ENCODE peak calls at places on chromosomes 11 and 22, in four cellular contexts. One of them, this sample, is unnamed.

GRCh38 chr11:65118097-65118837 is 766 bp upstream of the ZNHIT2 start:
- DNase-seq in WTC11: no peak
- DNase-seq in HepG2: no peak
- DNase-seq in K562: no peak
- DNase-seq in this sample: no peak

GRCh38 chr22:50030315-50031188 is 18.0 kb upstream of the IL17REL start:
- DNase-seq in HepG2: peak
- DNase-seq in K562: peak
- DNase-seq in WTC11: peak
- DNase-seq in this sample: peak

GRCh38 chr11:68010058-68011041 is at the start of gene ALDH3B1:
- DNase-seq in K562: peak
- DNase-seq in WTC11: peak
- DNase-seq in HepG2: peak
- DNase-seq in this sample: peak

GRCh38 chr11:84747871-84748270 is 879.3 kb downstream of the DLG2 start:
- DNase-seq in WTC11: no peak
- DNase-seq in HepG2: no peak
- DNase-seq in K562: no peak
- DNase-seq in this sample: no peak

GRCh38 chr22:24450600-24450999 is 23.2 kb downstream of the ADORA2A start:
- DNase-seq in HepG2: no peak
- DNase-seq in WTC11: no peak
- DNase-seq in K562: no peak
- DNase-seq in this sample: no peak

GRCh38 chr22:43826142-43827093 is 14.3 kb upstream of the EFCAB6 start:
- DNase-seq in HepG2: no peak
- DNase-seq in WTC11: no peak
- DNase-seq in K562: no peak
- DNase-seq in this sample: peak

GRCh38 chr11:79402912-79403311 is 37.9 kb downstream of the TENM4 start:
- DNase-seq in HepG2: no peak
- DNase-seq in WTC11: no peak
- DNase-seq in K562: no peak
- DNase-seq in this sample: no peak

GRCh38 chr11:1130276-1131032 is 27.3 kb upstream of the MUC5AC start:
- DNase-seq in HepG2: no peak
- DNase-seq in K562: no peak
- DNase-seq in WTC11: no peak
- DNase-seq in this sample: no peak

GRCh38 chr11:10941429-10941828 is 83.6 kb upstream of the ZBED5 start:
- DNase-seq in K562: no peak
- DNase-seq in WTC11: no peak
- DNase-seq in HepG2: no peak
- DNase-seq in this sample: no peak

GRCh38 chr11:22787565-22788162 is 41.9 kb downstream of the SVIP start:
- DNase-seq in WTC11: no peak
- DNase-seq in HepG2: peak
- DNase-seq in K562: peak
- DNase-seq in this sample: peak

GRCh38 chr11:96314326-96315050 is 28.5 kb downstream of the MAML2 start:
- DNase-seq in K562: no peak
- DNase-seq in HepG2: no peak
- DNase-seq in WTC11: no peak
- DNase-seq in this sample: no peak

GRCh38 chr11:18171377-18172000 is 1.1 kb upstream of the MRGPRX4 start:
- DNase-seq in WTC11: peak
- DNase-seq in K562: peak
- DNase-seq in HepG2: peak
- DNase-seq in this sample: peak
- TF ChIP-seq HMGXB4 in WTC11: no peak
- TF ChIP-seq HMGXB4 in K562: no peak
- TF ChIP-seq HMGXB4 in HepG2: no peak
- TF ChIP-seq HMGXB4 in this sample: no peak

DNA sequence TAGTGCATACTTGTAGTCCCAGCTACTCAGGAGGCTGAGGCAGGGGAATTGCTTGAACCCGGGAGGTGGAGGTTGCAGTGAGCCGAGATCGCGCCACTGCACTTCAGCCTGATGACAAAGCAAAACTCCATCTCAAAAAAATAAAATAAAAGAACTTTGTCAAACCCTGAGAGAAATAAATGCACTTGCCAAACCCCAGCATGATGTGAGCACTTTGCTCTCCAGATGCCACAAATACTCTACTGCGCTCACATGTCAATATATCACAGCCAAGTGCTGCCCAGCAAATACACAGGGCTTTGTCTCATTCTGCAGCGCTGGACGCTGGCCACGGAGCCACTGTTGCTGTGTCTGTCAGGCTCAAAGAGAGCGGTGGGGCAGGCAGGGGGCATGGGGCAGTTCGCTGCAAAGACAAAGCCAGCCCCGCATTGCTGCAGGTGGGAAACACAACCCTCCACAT is 45.1 kb downstream of the AHNAK start:
- DNase-seq in WTC11: no peak
- DNase-seq in K562: no peak
- DNase-seq in HepG2: peak
- DNase-seq in this sample: no peak
- TF ChIP-seq HMGXB4 in WTC11: no peak
- TF ChIP-seq HMGXB4 in K562: no peak
- TF ChIP-seq HMGXB4 in HepG2: no peak
- TF ChIP-seq HMGXB4 in this sample: no peak

GRCh38 chr11:119101367-119101758 is 290 bp downstream of the DPAGT1 start:
- DNase-seq in WTC11: peak
- DNase-seq in K562: peak
- DNase-seq in HepG2: peak
- DNase-seq in this sample: peak
- TF ChIP-seq HMGXB4 in WTC11: no peak
- TF ChIP-seq HMGXB4 in K562: no peak
- TF ChIP-seq HMGXB4 in HepG2: no peak
- TF ChIP-seq HMGXB4 in this sample: no peak

GRCh38 chr22:45240137-45240809 is 421 bp downstream of the KIAA0930 start:
- DNase-seq in HepG2: no peak
- DNase-seq in WTC11: no peak
- DNase-seq in K562: peak
- DNase-seq in this sample: no peak
- TF ChIP-seq HMGXB4 in HepG2: no peak
- TF ChIP-seq HMGXB4 in WTC11: peak
- TF ChIP-seq HMGXB4 in K562: no peak
- TF ChIP-seq HMGXB4 in this sample: no peak

DNA sequence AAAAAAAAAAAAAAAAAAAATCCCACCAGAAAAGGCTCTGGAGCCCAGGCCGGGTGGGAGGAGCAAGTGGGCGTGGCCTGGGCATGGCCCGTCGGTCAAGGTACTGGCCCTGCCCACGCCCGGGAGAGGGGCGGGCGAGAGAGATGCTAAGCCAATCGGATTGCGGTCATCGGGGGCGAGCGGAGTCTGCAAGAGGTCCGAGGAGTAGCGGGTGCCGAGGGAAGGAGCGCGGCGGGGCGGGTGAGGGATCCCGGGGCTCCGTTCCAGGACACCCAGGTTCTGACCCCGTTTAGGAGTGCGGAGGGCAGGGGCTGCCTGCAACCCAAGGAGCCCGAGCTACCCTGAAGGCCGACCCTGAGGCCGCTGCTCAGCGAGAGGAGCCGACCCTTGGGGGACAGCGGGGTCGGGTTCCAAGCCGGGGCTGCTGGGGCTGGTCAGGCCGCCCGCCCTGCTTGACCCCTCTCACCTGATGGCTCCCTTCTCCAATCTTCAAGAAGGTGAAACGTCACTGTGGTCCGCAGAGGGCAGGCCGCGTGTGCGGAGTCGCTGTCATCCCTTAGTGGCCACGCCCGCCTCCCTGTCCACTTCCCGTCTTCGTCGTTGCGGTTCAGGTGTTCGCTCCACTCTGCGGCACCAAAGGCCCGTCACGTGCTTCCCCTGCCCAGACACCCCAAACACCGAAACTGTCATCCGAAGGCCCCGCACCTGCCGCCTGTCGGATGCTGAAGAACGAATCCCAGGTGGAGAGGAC is 11.1 kb upstream of the TAB1 start:
- DNase-seq in WTC11: peak
- DNase-seq in HepG2: peak
- DNase-seq in K562: peak
- DNase-seq in this sample: peak
- TF ChIP-seq HMGXB4 in WTC11: no peak
- TF ChIP-seq HMGXB4 in HepG2: no peak
- TF ChIP-seq HMGXB4 in K562: no peak
- TF ChIP-seq HMGXB4 in this sample: no peak

This sample was measured in A549.